ENCODE peak calls at places on chromosomes 5 and 9, in six cellular contexts. B, Z, R, M, O and K are unnamed samples. For H3K27me3, the result is how much of the 10 kb centered on the place peaks cover.

GRCh38 chr5:126365446-126366198 is 57.6 kb upstream of the GRAMD2B start:
- DNase-seq in B (no peak), M (peak), Z (peak), R (no peak), O (no peak), K (no peak)

GRCh38 chr9:127567119-127567897 is 44.8 kb upstream of the STXBP1 start:
- DNase-seq in B (no peak), Z (peak), R (no peak), O (no peak), M (peak), K (no peak)

GRCh38 chr5:15073453-15073852 is 201.9 kb upstream of the ANKH start:
- DNase-seq in Z (no peak), M (no peak), O (no peak), R (no peak), B (no peak), K (no peak)

GRCh38 chr9:75086443-75087278 is 1.3 kb downstream of the NMRK1 start:
- DNase-seq in O (peak), B (no peak), M (peak), Z (no peak), R (no peak), K (no peak)

GRCh38 chr5:64839936-64840335 is 71.2 kb downstream of the CWC27 start:
- DNase-seq in O (no peak), R (no peak), Z (no peak), B (no peak), M (no peak), K (no peak)

GRCh38 chr9:109795613-109796012 is 15.6 kb downstream of the PALM2AKAP2 start:
- DNase-seq in Z (no peak), B (no peak), R (no peak), M (no peak), O (no peak), K (no peak)

GRCh38 chr9:86353591-86354047 is 591 bp downstream of the TUT7 start:
- DNase-seq in O (peak), R (peak), B (no peak), Z (no peak), M (no peak), K (no peak)

GRCh38 chr5:178625679-178626483 is 969 bp downstream of the CLK4 start:
- DNase-seq in M (peak), O (no peak), R (no peak), Z (no peak), B (no peak), K (no peak)

GRCh38 chr5:152688561-152689274 is 283.6 kb upstream of the NMUR2 start:
- DNase-seq in Z (peak), B (no peak), R (no peak), M (peak), O (peak), K (no peak)

DNA sequence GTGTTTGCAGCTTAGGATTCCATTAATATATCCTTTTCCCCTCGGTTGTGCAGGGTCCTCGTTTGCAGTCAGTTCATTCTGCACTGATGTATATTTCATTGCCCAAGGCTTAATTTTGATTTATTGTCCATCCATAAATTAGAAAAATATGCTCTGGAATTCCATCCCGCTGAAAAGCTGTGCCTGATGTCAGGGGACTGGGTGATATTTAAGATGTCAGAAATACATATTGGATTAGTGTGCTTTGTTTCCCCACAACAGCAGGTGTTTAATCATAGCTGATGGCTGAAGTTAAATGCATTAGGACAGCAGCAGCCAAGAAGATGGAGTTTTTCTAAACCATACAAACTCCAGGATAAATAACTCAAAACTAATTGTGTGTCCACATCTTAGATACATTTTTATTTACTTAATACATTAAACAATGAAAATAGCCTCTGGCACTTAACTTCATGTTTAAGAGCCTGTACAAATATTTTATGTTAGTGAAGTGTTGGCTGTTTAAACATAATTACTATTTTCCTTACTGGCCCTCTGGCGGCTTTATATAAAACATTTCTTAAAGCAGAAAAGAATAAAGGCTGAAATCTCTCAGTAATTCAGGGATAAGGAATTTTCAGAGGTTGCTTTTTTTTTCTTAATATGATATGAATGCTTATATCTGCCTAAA is 170.4 kb upstream of the TBCA start:
- DNase-seq in B (no peak), Z (no peak), M (no peak), O (no peak), R (no peak), K (no peak)
- H3K27me3 ChIP-seq in B (under half), Z (under half), M (under half), O (under half), R (under half), K (half or more)

GRCh38 chr5:132996307-132996706 is 30.0 kb downstream of the ZCCHC10 start:
- DNase-seq in M (no peak), B (no peak), Z (no peak), R (no peak), O (no peak), K (no peak)

GRCh38 chr5:132998553-132998952 is 27.8 kb downstream of the ZCCHC10 start:
- DNase-seq in M (no peak), Z (no peak), B (no peak), R (no peak), O (no peak), K (no peak)

GRCh38 chr5:132999246-132999645 is 27.1 kb downstream of the ZCCHC10 start:
- DNase-seq in M (no peak), B (no peak), O (no peak), Z (peak), R (no peak), K (no peak)
- H3K14ac ChIP-seq in M (no peak), B (no peak), O (no peak), Z (no peak), R (no peak), K (no peak)

DNA sequence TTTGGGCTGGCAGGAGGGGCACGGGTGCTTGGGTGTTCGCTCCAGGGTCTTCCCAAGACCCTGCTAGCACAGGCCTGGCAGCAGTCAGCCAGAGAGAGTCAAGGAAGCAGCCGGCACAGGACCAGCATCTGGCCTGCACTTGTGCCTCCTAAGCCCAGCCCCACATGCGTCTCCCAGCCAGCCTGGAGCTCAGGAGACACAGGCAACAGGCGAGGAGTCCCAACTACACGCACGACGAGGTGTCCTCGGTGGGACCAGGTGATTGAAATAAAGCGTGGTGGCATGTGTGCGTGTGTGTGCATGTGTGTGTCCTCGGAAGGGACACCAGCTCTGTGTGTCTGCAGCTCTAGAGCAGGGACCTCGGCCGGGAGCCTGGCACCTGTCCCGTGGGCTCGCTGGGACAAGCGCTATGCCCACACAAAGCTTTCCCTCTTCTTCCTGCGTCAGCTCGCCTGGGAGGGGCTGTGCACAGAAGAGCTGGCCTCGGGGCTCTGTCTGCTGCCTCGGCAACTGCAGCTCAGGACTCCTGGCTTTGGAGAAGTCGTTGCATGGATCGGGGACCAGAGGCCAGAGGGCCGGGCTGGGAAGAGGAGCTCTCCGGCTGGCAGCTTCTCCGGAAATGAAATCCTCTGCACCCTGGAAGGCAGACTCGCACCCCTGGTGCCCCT is 14.7 kb upstream of the SLC9A3 start:
- DNase-seq in Z (no peak), O (no peak), R (no peak), M (no peak), B (no peak), K (no peak)
- H3K27me3 ChIP-seq in Z (under half), O (under half), R (under half), M (half or more), B (under half), K (under half)

GRCh38 chr9:130817862-130818261 is 17.2 kb upstream of the ABL1 start:
- DNase-seq in M (no peak), O (no peak), Z (no peak), B (no peak), R (no peak), K (no peak)
- H3K14ac ChIP-seq in M (no peak), O (no peak), Z (no peak), B (no peak), R (no peak), K (no peak)

DNA sequence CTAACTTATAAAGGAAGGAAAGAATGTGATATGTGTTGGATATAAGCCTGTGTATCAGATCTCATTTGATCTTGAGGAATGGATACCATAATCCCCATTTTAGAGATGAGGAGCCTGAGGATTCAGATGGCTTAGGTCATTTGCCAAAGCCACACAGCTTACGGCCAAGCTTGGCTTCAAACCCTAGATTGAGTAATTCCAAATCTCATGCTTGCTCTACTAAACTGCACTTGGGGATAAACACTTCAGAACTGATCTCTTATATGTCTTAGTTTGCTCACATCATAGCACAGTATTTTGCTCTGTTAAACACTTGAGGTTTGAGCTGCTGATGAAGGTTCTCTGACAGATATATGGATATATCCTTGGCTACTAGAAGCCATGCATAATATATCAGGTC is 504.4 kb downstream of the NTRK2 start:
- DNase-seq in Z (no peak), M (no peak), B (no peak), O (no peak), R (no peak), K (no peak)
- H3K27me3 ChIP-seq in Z (under half), M (under half), B (under half), O (under half), R (under half), K (under half)

DNA sequence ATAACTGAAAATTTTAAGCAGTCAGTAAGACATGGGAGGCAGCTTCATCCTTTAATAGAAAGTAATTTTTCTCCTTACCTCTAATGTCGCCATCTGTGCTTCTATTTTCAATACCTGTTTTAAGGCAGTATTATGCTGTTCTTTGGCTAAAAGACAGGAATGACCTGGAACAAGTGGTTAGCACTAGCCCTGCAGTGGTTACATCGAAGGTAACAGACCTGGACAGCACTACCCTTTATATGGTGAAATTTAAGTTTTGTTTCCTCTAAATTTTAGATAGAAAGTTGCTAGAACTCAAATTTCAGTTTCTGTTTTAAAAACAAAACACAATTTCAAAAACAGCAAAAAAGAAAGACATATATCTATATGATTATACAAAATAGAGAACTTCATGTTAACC is 534.1 kb upstream of the CDH6 start:
- DNase-seq in B (no peak), Z (no peak), O (no peak), R (no peak), M (no peak), K (no peak)
- H3K14ac ChIP-seq in B (no peak), Z (no peak), O (no peak), R (no peak), M (no peak), K (no peak)

DNA sequence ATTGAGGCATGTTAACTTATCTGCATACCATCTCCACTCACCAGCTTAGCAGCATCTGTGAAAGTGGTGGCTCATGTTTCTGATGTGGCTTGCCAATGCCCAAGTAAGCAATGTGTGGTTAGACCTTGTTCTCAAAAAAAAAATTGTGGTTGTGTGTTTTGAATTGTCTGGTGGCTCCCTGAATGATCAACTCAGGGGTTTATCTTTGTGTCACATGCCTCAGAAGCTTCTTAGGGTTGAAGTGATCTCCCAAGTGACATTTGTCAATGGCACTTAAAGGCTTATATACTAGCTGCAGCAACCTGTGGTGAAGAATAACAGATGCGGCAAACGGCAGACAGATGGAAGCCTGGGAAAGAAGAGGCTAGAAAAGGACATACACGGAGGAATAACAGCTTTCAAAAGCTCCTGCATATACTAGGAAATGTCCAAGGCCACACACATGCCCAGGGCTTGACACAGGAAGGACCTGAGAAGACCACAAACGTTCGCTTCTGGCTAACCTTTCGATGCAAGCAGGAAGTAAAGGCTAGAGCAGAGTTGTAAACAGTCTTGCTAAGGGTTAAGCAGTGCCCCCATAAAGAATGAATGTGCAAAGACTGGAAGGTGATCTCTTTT is 42.2 kb upstream of the FSD1L start:
- DNase-seq in M (peak), R (no peak), O (no peak), B (no peak), Z (peak), K (no peak)
- H3K27me3 ChIP-seq in M (under half), R (under half), O (under half), B (under half), Z (under half), K (under half)

DNA sequence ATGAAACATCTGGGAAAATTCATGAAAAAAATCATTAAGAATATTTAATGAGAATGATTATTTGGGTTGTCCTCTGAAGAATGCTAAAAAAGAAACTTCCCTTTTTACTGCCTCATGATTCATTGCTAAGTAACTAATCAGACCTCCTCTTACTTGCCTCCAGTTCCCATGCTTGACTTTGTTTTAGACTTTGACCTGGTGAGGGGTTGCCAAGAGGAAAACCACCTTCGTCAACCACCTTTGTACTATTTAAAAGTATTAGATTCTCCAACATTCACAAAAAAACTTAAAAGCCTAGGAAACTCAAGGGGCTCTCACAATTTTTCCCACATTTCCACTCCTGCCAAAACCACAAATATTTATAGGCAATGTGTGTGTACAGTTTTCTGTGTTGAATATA is 115.2 kb upstream of the ST8SIA4 start:
- DNase-seq in M (no peak), O (no peak), B (no peak), Z (no peak), R (no peak), K (no peak)
- H3K14ac ChIP-seq in M (no peak), O (no peak), B (no peak), Z (no peak), R (no peak), K (no peak)

DNA sequence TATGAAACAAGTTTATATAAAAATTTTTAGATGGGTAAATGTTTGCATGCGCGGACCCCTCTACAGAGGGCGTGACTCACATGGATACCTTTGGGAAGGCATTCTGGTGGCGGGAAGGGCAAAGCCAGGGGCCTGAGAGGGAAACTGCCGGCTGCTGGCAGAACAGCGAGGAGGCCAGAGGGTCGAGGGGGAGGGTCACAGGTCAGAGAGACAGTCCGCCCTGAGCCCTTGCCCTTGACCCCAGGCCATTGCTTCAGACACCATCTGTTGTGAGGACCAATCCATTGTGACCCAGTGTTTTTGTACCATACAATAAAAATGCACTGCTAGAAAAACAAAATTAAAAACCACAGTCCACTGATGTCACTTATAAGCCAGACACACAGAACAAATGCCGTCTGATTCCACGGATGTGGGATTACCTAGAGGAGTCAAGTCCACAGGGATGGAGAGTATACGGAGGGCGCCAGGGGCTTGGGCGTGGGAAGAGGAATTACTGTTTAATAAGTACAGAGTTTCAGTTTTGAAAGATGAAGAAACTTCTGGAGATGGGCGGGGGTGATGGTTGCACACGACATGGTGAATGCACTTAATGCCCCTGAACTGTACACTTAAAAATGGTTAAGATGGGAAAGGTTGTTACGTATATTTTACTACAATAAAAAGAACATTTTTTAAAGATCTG is 11.9 kb downstream of the BTNL9 start:
- DNase-seq in O (no peak), R (no peak), Z (no peak), M (no peak), B (no peak), K (no peak)
- H3K27me3 ChIP-seq in O (under half), R (under half), Z (under half), M (half or more), B (under half), K (half or more)

DNA sequence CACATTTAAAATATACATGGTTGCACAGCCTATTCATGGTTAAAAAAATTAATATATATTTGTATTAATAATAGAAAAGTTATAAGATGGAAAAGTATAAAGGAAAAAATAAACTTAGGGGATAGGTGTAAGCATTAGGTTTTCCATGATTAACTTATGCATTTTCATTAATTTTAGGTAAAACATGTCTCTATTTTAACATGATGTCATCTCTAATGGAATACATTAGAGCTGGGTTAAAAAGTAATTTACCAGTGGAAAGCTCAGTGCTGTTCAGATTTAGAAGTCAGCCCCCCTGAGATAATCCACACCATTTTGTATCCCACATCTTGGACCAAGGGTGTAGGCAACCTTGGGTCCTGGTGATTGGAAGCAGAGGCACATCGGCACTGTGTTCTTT is 49.7 kb downstream of the SNX24 start:
- DNase-seq in O (no peak), B (no peak), Z (no peak), R (no peak), M (no peak), K (no peak)
- H3K14ac ChIP-seq in O (no peak), B (no peak), Z (no peak), R (no peak), M (no peak), K (no peak)